ENCODE peak calls at places on chromosomes 13 and 19, in six cellular contexts. One of them, this sample, is unnamed.

GRCh38 chr19:2594319-2594718 is 108.2 kb downstream of the GNG7 start:
- DNase-seq in cardiac muscle cell: no peak
- DNase-seq in body of pancreas: no peak
- DNase-seq in osteoblast: no peak
- DNase-seq in neural progenitor cell: no peak
- DNase-seq in OCI-LY7: no peak
- DNase-seq in this sample: no peak

GRCh38 chr13:26011996-26012688 is 39.7 kb downstream of the SHISA2 start:
- DNase-seq in neural progenitor cell: no peak
- DNase-seq in osteoblast: no peak
- DNase-seq in cardiac muscle cell: peak
- DNase-seq in OCI-LY7: no peak
- DNase-seq in body of pancreas: no peak
- DNase-seq in this sample: no peak

GRCh38 chr19:10636304-10636972 is 11.1 kb downstream of the SLC44A2 start:
- DNase-seq in osteoblast: peak
- DNase-seq in neural progenitor cell: no peak
- DNase-seq in cardiac muscle cell: no peak
- DNase-seq in OCI-LY7: no peak
- DNase-seq in body of pancreas: peak
- DNase-seq in this sample: no peak

GRCh38 chr13:49635599-49636433 is 7.5 kb downstream of the ARL11 start:
- DNase-seq in cardiac muscle cell: peak
- DNase-seq in neural progenitor cell: no peak
- DNase-seq in osteoblast: no peak
- DNase-seq in body of pancreas: no peak
- DNase-seq in OCI-LY7: no peak
- DNase-seq in this sample: no peak

GRCh38 chr13:38767506-38768265 is 80.8 kb downstream of the FREM2 start:
- DNase-seq in cardiac muscle cell: peak
- DNase-seq in osteoblast: peak
- DNase-seq in neural progenitor cell: no peak
- DNase-seq in body of pancreas: no peak
- DNase-seq in OCI-LY7: no peak
- DNase-seq in this sample: no peak

GRCh38 chr19:33806434-33806881 is 9.8 kb downstream of the KCTD15 start:
- DNase-seq in neural progenitor cell: no peak
- DNase-seq in body of pancreas: no peak
- DNase-seq in osteoblast: peak
- DNase-seq in OCI-LY7: no peak
- DNase-seq in cardiac muscle cell: no peak
- DNase-seq in this sample: no peak

GRCh38 chr19:3481241-3482090 is 1.1 kb upstream of the SMIM24 start:
- DNase-seq in neural progenitor cell: no peak
- DNase-seq in cardiac muscle cell: no peak
- DNase-seq in OCI-LY7: peak
- DNase-seq in body of pancreas: peak
- DNase-seq in osteoblast: peak
- DNase-seq in this sample: no peak

GRCh38 chr13:101915755-101916107 is 463.3 kb downstream of the ITGBL1 start:
- DNase-seq in body of pancreas: no peak
- DNase-seq in osteoblast: no peak
- DNase-seq in OCI-LY7: no peak
- DNase-seq in neural progenitor cell: peak
- DNase-seq in cardiac muscle cell: no peak
- DNase-seq in this sample: no peak

GRCh38 chr13:100529666-100530065 is 58.9 kb downstream of the GGACT start:
- DNase-seq in osteoblast: peak
- DNase-seq in neural progenitor cell: no peak
- DNase-seq in cardiac muscle cell: no peak
- DNase-seq in body of pancreas: no peak
- DNase-seq in OCI-LY7: no peak
- DNase-seq in this sample: no peak

GRCh38 chr19:13842294-13843103 is 34.4 kb upstream of the NANOS3 start:
- DNase-seq in body of pancreas: peak
- DNase-seq in OCI-LY7: peak
- DNase-seq in neural progenitor cell: peak
- DNase-seq in cardiac muscle cell: peak
- DNase-seq in osteoblast: peak
- DNase-seq in this sample: peak

GRCh38 chr19:34989248-34989797 is 10.8 kb upstream of the GRAMD1A start:
- DNase-seq in osteoblast: peak
- DNase-seq in neural progenitor cell: no peak
- DNase-seq in OCI-LY7: no peak
- DNase-seq in body of pancreas: no peak
- DNase-seq in cardiac muscle cell: no peak
- DNase-seq in this sample: no peak

GRCh38 chr19:16134510-16134909 is 9.0 kb upstream of the HSH2D start:
- DNase-seq in neural progenitor cell: no peak
- DNase-seq in OCI-LY7: no peak
- DNase-seq in osteoblast: peak
- DNase-seq in cardiac muscle cell: no peak
- DNase-seq in body of pancreas: no peak
- DNase-seq in this sample: no peak

GRCh38 chr13:94195715-94196114 is 283.8 kb downstream of the DCT start:
- DNase-seq in body of pancreas: no peak
- DNase-seq in OCI-LY7: no peak
- DNase-seq in osteoblast: peak
- DNase-seq in neural progenitor cell: no peak
- DNase-seq in cardiac muscle cell: peak
- DNase-seq in this sample: peak

GRCh38 chr19:2089001-2089711 is 7.0 kb downstream of the MOB3A start:
- DNase-seq in OCI-LY7: peak
- DNase-seq in neural progenitor cell: no peak
- DNase-seq in body of pancreas: no peak
- DNase-seq in cardiac muscle cell: no peak
- DNase-seq in osteoblast: peak
- DNase-seq in this sample: no peak

GRCh38 chr19:29273000-29273691 is 60.2 kb upstream of the UQCRFS1 start:
- DNase-seq in cardiac muscle cell: no peak
- DNase-seq in body of pancreas: no peak
- DNase-seq in osteoblast: no peak
- DNase-seq in neural progenitor cell: no peak
- DNase-seq in OCI-LY7: no peak
- DNase-seq in this sample: no peak

GRCh38 chr13:102295316-102296048 is 106.4 kb downstream of the FGF14 start:
- DNase-seq in body of pancreas: no peak
- DNase-seq in neural progenitor cell: no peak
- DNase-seq in OCI-LY7: no peak
- DNase-seq in osteoblast: no peak
- DNase-seq in cardiac muscle cell: peak
- DNase-seq in this sample: no peak

GRCh38 chr19:39917561-39918182 is 16.8 kb downstream of the FCGBP start:
- DNase-seq in body of pancreas: no peak
- DNase-seq in neural progenitor cell: no peak
- DNase-seq in cardiac muscle cell: no peak
- DNase-seq in OCI-LY7: no peak
- DNase-seq in osteoblast: peak
- DNase-seq in this sample: no peak

GRCh38 chr19:50510700-50511068 is 307 bp downstream of the JOSD2 start:
- DNase-seq in neural progenitor cell: no peak
- DNase-seq in cardiac muscle cell: peak
- DNase-seq in osteoblast: no peak
- DNase-seq in OCI-LY7: no peak
- DNase-seq in body of pancreas: no peak
- DNase-seq in this sample: peak

GRCh38 chr13:32984857-32985626 is 31.2 kb upstream of the KL start:
- DNase-seq in OCI-LY7: no peak
- DNase-seq in cardiac muscle cell: no peak
- DNase-seq in osteoblast: no peak
- DNase-seq in body of pancreas: no peak
- DNase-seq in neural progenitor cell: no peak
- DNase-seq in this sample: no peak

GRCh38 chr13:109191422-109191821 is 562.0 kb downstream of the MYO16 start:
- DNase-seq in osteoblast: no peak
- DNase-seq in cardiac muscle cell: peak
- DNase-seq in neural progenitor cell: no peak
- DNase-seq in OCI-LY7: no peak
- DNase-seq in body of pancreas: no peak
- DNase-seq in this sample: no peak

GRCh38 chr13:47991859-47992258 is 9.2 kb downstream of the SUCLA2 start:
- DNase-seq in neural progenitor cell: no peak
- DNase-seq in body of pancreas: no peak
- DNase-seq in osteoblast: no peak
- DNase-seq in cardiac muscle cell: no peak
- DNase-seq in OCI-LY7: no peak
- DNase-seq in this sample: no peak

GRCh38 chr13:25468330-25469178 is 96.8 kb downstream of the ATP8A2 start:
- DNase-seq in body of pancreas: no peak
- DNase-seq in neural progenitor cell: peak
- DNase-seq in cardiac muscle cell: peak
- DNase-seq in osteoblast: peak
- DNase-seq in OCI-LY7: no peak
- DNase-seq in this sample: no peak

GRCh38 chr19:35940839-35941238 is 4.7 kb downstream of the LRFN3 start:
- DNase-seq in osteoblast: peak
- DNase-seq in cardiac muscle cell: no peak
- DNase-seq in body of pancreas: no peak
- DNase-seq in OCI-LY7: no peak
- DNase-seq in neural progenitor cell: no peak
- DNase-seq in this sample: no peak

GRCh38 chr13:39787086-39787487 is 131.6 kb downstream of the COG6 start:
- DNase-seq in cardiac muscle cell: peak
- DNase-seq in osteoblast: no peak
- DNase-seq in OCI-LY7: no peak
- DNase-seq in neural progenitor cell: peak
- DNase-seq in body of pancreas: no peak
- DNase-seq in this sample: no peak

GRCh38 chr13:48571121-48571901 is 38.4 kb upstream of the RCBTB2 start:
- DNase-seq in osteoblast: peak
- DNase-seq in cardiac muscle cell: peak
- DNase-seq in neural progenitor cell: no peak
- DNase-seq in body of pancreas: no peak
- DNase-seq in OCI-LY7: peak
- DNase-seq in this sample: peak

GRCh38 chr13:59416561-59416960 is 747.2 kb downstream of the DIAPH3 start:
- DNase-seq in body of pancreas: no peak
- DNase-seq in OCI-LY7: no peak
- DNase-seq in neural progenitor cell: peak
- DNase-seq in osteoblast: no peak
- DNase-seq in cardiac muscle cell: no peak
- DNase-seq in this sample: peak
- H3K4me3 ChIP-seq in body of pancreas: no peak
- H3K4me3 ChIP-seq in OCI-LY7: no peak
- H3K4me3 ChIP-seq in neural progenitor cell: no peak
- H3K4me3 ChIP-seq in osteoblast: no peak
- H3K4me3 ChIP-seq in cardiac muscle cell: no peak
- H3K4me3 ChIP-seq in this sample: no peak

GRCh38 chr19:54172413-54172763 is 572 bp downstream of the TMC4 start:
- DNase-seq in neural progenitor cell: no peak
- DNase-seq in OCI-LY7: no peak
- DNase-seq in osteoblast: no peak
- DNase-seq in cardiac muscle cell: no peak
- DNase-seq in body of pancreas: no peak
- DNase-seq in this sample: no peak
- H3K27ac ChIP-seq in neural progenitor cell: no peak
- H3K27ac ChIP-seq in OCI-LY7: no peak
- H3K27ac ChIP-seq in osteoblast: no peak
- H3K27ac ChIP-seq in cardiac muscle cell: no peak
- H3K27ac ChIP-seq in body of pancreas: peak
- H3K27ac ChIP-seq in this sample: no peak

DNA sequence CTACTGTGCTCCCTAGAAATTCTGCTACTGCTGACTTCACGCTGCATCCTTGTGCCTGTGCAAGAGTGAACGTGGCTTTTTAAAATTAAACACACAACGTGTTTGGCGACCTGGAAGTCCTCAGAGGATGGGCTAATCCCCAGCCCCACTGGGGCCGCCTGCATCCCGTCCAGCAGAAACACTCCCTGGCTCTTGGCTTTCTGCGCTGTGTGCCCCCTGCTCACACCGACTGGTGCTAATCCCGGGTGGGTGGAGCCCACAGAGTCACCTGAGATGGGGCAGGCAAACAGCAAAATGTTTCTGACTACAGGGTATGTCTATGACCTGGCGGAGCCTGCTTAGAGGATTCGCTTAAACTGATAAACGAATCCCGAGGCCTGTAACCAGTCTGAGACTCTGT is 15.1 kb downstream of the CAPS start:
- DNase-seq in cardiac muscle cell: no peak
- DNase-seq in neural progenitor cell: no peak
- DNase-seq in osteoblast: peak
- DNase-seq in body of pancreas: no peak
- DNase-seq in OCI-LY7: no peak
- DNase-seq in this sample: no peak
- H3K4me3 ChIP-seq in cardiac muscle cell: no peak
- H3K4me3 ChIP-seq in neural progenitor cell: no peak
- H3K4me3 ChIP-seq in osteoblast: no peak
- H3K4me3 ChIP-seq in body of pancreas: no peak
- H3K4me3 ChIP-seq in OCI-LY7: no peak
- H3K4me3 ChIP-seq in this sample: no peak

DNA sequence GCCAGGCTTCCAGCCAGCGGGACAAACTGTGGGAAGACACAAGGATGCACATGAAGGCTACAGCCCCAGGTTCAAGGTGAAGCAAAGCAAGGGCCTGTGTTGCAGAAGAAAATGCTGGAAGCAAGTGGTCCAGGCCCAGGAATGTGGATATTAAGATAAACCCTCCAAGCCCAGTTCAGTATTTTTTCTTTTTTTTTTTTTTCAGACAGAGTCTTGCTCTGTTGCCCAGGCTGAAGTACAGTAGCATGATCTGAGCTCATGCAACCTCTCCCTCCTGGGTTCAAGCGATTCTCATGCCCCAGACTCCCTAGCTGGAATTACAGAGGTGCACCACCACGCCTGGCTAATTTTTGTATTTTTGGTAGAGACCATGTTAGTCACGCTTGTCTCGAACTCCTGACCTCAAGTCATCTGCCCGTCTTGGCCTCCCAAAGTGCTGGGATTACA is 4.4 kb downstream of the PRDX2 start:
- DNase-seq in osteoblast: no peak
- DNase-seq in OCI-LY7: no peak
- DNase-seq in body of pancreas: no peak
- DNase-seq in neural progenitor cell: no peak
- DNase-seq in cardiac muscle cell: no peak
- DNase-seq in this sample: no peak
- H3K27ac ChIP-seq in osteoblast: no peak
- H3K27ac ChIP-seq in OCI-LY7: no peak
- H3K27ac ChIP-seq in body of pancreas: no peak
- H3K27ac ChIP-seq in neural progenitor cell: no peak
- H3K27ac ChIP-seq in cardiac muscle cell: no peak
- H3K27ac ChIP-seq in this sample: no peak

GRCh38 chr19:38556521-38557174 is 61.1 kb downstream of the MAP4K1 start:
- DNase-seq in osteoblast: no peak
- DNase-seq in OCI-LY7: peak
- DNase-seq in neural progenitor cell: no peak
- DNase-seq in cardiac muscle cell: peak
- DNase-seq in body of pancreas: no peak
- DNase-seq in this sample: no peak

GRCh38 chr19:38559428-38560401 is 58.0 kb downstream of the MAP4K1 start:
- DNase-seq in neural progenitor cell: no peak
- DNase-seq in osteoblast: peak
- DNase-seq in cardiac muscle cell: no peak
- DNase-seq in body of pancreas: no peak
- DNase-seq in OCI-LY7: peak
- DNase-seq in this sample: no peak

GRCh38 chr19:38554676-38555141 is 63.0 kb downstream of the MAP4K1 start:
- DNase-seq in body of pancreas: no peak
- DNase-seq in neural progenitor cell: no peak
- DNase-seq in cardiac muscle cell: no peak
- DNase-seq in OCI-LY7: no peak
- DNase-seq in osteoblast: no peak
- DNase-seq in this sample: no peak

GRCh38 chr19:38555200-38555599 is 62.6 kb downstream of the MAP4K1 start:
- DNase-seq in OCI-LY7: no peak
- DNase-seq in body of pancreas: no peak
- DNase-seq in neural progenitor cell: no peak
- DNase-seq in cardiac muscle cell: no peak
- DNase-seq in osteoblast: no peak
- DNase-seq in this sample: no peak

GRCh38 chr19:38557205-38557799 is 60.5 kb downstream of the MAP4K1 start:
- DNase-seq in cardiac muscle cell: no peak
- DNase-seq in OCI-LY7: peak
- DNase-seq in body of pancreas: no peak
- DNase-seq in neural progenitor cell: no peak
- DNase-seq in osteoblast: peak
- DNase-seq in this sample: no peak
- H3K4me3 ChIP-seq in cardiac muscle cell: no peak
- H3K4me3 ChIP-seq in OCI-LY7: no peak
- H3K4me3 ChIP-seq in body of pancreas: no peak
- H3K4me3 ChIP-seq in neural progenitor cell: no peak
- H3K4me3 ChIP-seq in osteoblast: no peak
- H3K4me3 ChIP-seq in this sample: no peak

This sample was measured in SJCRH30.